ENCODE peak calls at places on chromosomes 5 and 9, in seven cellular contexts. K is transverse colon, F is sigmoid colon, U is K562, Q is H1, R is suprapubic skin, W is GM12878. Y is an unnamed sample.

GRCh38 chr5:98205691-98206461 is 567.6 kb upstream of the RGMB start:
- DNase-seq in K (no peak), F (no peak), U (no peak), Q (no peak), R (no peak), W (no peak), Y (no peak)

GRCh38 chr9:88230612-88231011 is 92.3 kb upstream of the SPATA31C2 start:
- DNase-seq in K (no peak), F (no peak), U (no peak), Q (no peak), R (no peak), W (no peak), Y (no peak)

GRCh38 chr9:68852941-68853340 is 147.9 kb downstream of the PIP5K1B start:
- DNase-seq in K (no peak), F (no peak), U (no peak), Q (no peak), R (no peak), W (no peak), Y (no peak)

GRCh38 chr5:72288923-72289322 is 31.1 kb downstream of the MRPS27 start:
- DNase-seq in K (no peak), F (no peak), U (no peak), Q (no peak), R (no peak), W (no peak), Y (no peak)

GRCh38 chr5:35324679-35325078 is 94.4 kb upstream of the PRLR start:
- DNase-seq in K (no peak), F (no peak), U (no peak), Q (no peak), R (no peak), W (no peak), Y (no peak)

GRCh38 chr9:116904165-116904564 is 217.1 kb downstream of the TRIM32 start:
- DNase-seq in K (no peak), F (no peak), U (no peak), Q (no peak), R (no peak), W (no peak), Y (no peak)

GRCh38 chr5:10590226-10591047 is 26.6 kb downstream of the ANKRD33B start:
- DNase-seq in K (no peak), F (no peak), U (peak), Q (peak), R (no peak), W (no peak), Y (peak)

GRCh38 chr5:1750469-1750868 is 49.2 kb downstream of the MRPL36 start:
- DNase-seq in K (no peak), F (peak), U (no peak), Q (peak), R (peak), W (no peak), Y (peak)

GRCh38 chr9:113853333-113853732 is 22.8 kb upstream of the ZNF618 start:
- DNase-seq in K (no peak), F (no peak), U (no peak), Q (no peak), R (no peak), W (no peak), Y (no peak)

GRCh38 chr9:135033487-135033886 is 54.0 kb upstream of the OLFM1 start:
- DNase-seq in K (no peak), F (peak), U (no peak), Q (no peak), R (no peak), W (no peak), Y (no peak)

GRCh38 chr5:180785794-180786221 is 16.8 kb downstream of the MGAT1 start:
- DNase-seq in K (no peak), F (no peak), U (no peak), Q (peak), R (no peak), W (no peak), Y (no peak)

GRCh38 chr5:33494476-33494875 is 53.7 kb downstream of the TARS1 start:
- DNase-seq in K (no peak), F (no peak), U (no peak), Q (no peak), R (no peak), W (no peak), Y (no peak)

GRCh38 chr5:27465140-27465539 is 426.8 kb upstream of the CDH9 start:
- DNase-seq in K (no peak), F (no peak), U (no peak), Q (no peak), R (no peak), W (no peak), Y (no peak)

GRCh38 chr5:34898258-34898895 is 16.9 kb downstream of the RAD1 start:
- DNase-seq in K (peak), F (peak), U (peak), Q (peak), R (no peak), W (no peak), Y (no peak)

GRCh38 chr9:101718176-101718575 is 20.3 kb downstream of the GRIN3A start:
- DNase-seq in K (no peak), F (no peak), U (no peak), Q (no peak), R (no peak), W (no peak), Y (no peak)

GRCh38 chr5:87347841-87348240 is 64.9 kb downstream of the CCNH start:
- DNase-seq in K (no peak), F (no peak), U (no peak), Q (no peak), R (no peak), W (no peak), Y (no peak)

GRCh38 chr9:134351777-134352176 is 25.5 kb downstream of the RXRA start:
- DNase-seq in K (no peak), F (no peak), U (no peak), Q (no peak), R (no peak), W (no peak), Y (no peak)

GRCh38 chr5:85334-85995 is 6.5 kb upstream of the PLEKHG4B start:
- DNase-seq in K (no peak), F (no peak), U (peak), Q (no peak), R (no peak), W (no peak), Y (peak)

GRCh38 chr5:110478899-110479298 is 247.6 kb downstream of the TMEM232 start:
- DNase-seq in K (no peak), F (no peak), U (no peak), Q (no peak), R (no peak), W (no peak), Y (no peak)

GRCh38 chr9:93028448-93029006 is 30.0 kb upstream of the SUSD3 start:
- DNase-seq in K (peak), F (no peak), U (no peak), Q (no peak), R (no peak), W (peak), Y (peak)

GRCh38 chr9:136048560-136049411 is 46.3 kb downstream of the NACC2 start:
- DNase-seq in K (no peak), F (peak), U (no peak), Q (no peak), R (no peak), W (no peak), Y (no peak)

GRCh38 chr5:172541764-172542120 is 87.4 kb upstream of the SH3PXD2B start:
- DNase-seq in K (no peak), F (peak), U (no peak), Q (peak), R (no peak), W (no peak), Y (no peak)

GRCh38 chr9:93121316-93122241 is 12.5 kb downstream of the NINJ1 start:
- DNase-seq in K (peak), F (peak), U (no peak), Q (no peak), R (peak), W (no peak), Y (no peak)

GRCh38 chr5:124264499-124264898 is 481.9 kb downstream of the ZNF608 start:
- DNase-seq in K (no peak), F (no peak), U (no peak), Q (no peak), R (no peak), W (no peak), Y (no peak)

GRCh38 chr5:179343902-179344300 is 1.4 kb downstream of the ADAMTS2 start:
- DNase-seq in K (peak), F (no peak), U (no peak), Q (peak), R (no peak), W (no peak), Y (peak)

GRCh38 chr5:151075698-151076331 is 5.0 kb downstream of the TNIP1 start:
- DNase-seq in K (peak), F (no peak), U (no peak), Q (no peak), R (no peak), W (no peak), Y (no peak)

GRCh38 chr5:159786901-159787691 is 129.2 kb upstream of the ADRA1B start:
- DNase-seq in K (peak), F (peak), U (no peak), Q (no peak), R (peak), W (no peak), Y (peak)

GRCh38 chr5:122429545-122430327 is 117.7 kb downstream of the SNCAIP start:
- DNase-seq in K (no peak), F (no peak), U (no peak), Q (no peak), R (no peak), W (no peak), Y (no peak)

GRCh38 chr5:8884029-8884428 is 661.8 kb downstream of the SEMA5A start:
- DNase-seq in K (no peak), F (no peak), U (no peak), Q (no peak), R (no peak), W (no peak), Y (no peak)

GRCh38 chr9:29555452-29555851 is 1982.2 kb upstream of the C9orf72 start:
- DNase-seq in K (no peak), F (no peak), U (no peak), Q (no peak), R (no peak), W (no peak), Y (no peak)

GRCh38 chr9:136886610-136887597 is 588 bp downstream of the TRAF2 start:
- DNase-seq in K (peak), F (no peak), U (peak), Q (peak), R (no peak), W (no peak), Y (peak)

GRCh38 chr5:6656680-6657079 is 23.4 kb downstream of the SRD5A1 start:
- DNase-seq in K (no peak), F (no peak), U (no peak), Q (no peak), R (no peak), W (no peak), Y (no peak)

GRCh38 chr9:132800038-132800648 is 77.9 kb downstream of the AK8 start:
- DNase-seq in K (peak), F (peak), U (peak), Q (peak), R (no peak), W (no peak), Y (peak)

DNA sequence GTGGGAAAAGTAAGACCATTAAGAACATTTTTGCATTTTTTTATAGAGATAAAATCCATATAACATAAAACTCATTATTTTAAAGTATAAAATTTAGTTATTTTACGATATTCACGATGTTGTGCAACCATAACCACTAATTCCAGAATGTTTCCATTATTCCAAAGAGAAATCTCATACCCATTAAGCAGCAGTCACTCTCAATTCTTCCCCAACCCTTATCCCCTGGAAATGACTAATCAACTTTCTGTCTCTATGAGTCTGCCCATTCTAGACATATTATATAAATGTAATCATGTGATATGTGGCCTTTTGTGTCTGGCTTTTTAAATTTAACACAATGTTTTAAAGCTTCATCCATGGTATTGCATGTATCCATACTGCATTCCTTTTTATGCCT is 115.6 kb upstream of the ADAMTSL1 start:
- DNase-seq in K (no peak), F (no peak), U (no peak), Q (no peak), R (no peak), W (no peak), Y (no peak)
- TF ChIP-seq POLR2A in K (no peak), F (no peak), U (no peak), Q (no peak), R (no peak), W (no peak), Y (no peak)

GRCh38 chr5:16549491-16550233 is 67.1 kb downstream of the RETREG1 start:
- DNase-seq in K (no peak), F (no peak), U (no peak), Q (no peak), R (no peak), W (no peak), Y (no peak)
- TF ChIP-seq POLR2AphosphoS5 in K (no peak), F (no peak), U (no peak), Q (no peak), R (no peak), W (no peak), Y (no peak)

DNA sequence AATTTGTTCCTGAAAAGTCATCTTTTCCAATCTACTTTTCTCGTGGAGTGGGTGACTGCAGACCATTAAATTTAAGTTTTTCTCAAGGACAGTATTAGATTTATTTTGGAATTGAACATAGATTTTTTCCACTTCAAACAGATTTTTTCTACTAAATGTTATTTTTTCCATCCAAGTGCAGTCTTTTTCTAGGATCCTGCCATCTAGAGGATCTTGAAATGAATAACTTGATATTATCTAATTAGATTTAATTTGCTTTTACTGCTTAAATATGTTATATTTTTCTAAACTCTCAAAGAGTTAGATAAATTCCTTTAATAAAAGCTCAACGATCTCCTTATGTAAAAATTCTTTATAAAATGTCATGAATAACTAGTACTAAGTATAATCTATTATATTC is 136.9 kb upstream of the PRR16 start:
- DNase-seq in K (no peak), F (no peak), U (no peak), Q (no peak), R (no peak), W (no peak), Y (no peak)
- TF ChIP-seq CTCF in K (no peak), F (no peak), U (no peak), Q (no peak), R (no peak), W (no peak), Y (no peak)

DNA sequence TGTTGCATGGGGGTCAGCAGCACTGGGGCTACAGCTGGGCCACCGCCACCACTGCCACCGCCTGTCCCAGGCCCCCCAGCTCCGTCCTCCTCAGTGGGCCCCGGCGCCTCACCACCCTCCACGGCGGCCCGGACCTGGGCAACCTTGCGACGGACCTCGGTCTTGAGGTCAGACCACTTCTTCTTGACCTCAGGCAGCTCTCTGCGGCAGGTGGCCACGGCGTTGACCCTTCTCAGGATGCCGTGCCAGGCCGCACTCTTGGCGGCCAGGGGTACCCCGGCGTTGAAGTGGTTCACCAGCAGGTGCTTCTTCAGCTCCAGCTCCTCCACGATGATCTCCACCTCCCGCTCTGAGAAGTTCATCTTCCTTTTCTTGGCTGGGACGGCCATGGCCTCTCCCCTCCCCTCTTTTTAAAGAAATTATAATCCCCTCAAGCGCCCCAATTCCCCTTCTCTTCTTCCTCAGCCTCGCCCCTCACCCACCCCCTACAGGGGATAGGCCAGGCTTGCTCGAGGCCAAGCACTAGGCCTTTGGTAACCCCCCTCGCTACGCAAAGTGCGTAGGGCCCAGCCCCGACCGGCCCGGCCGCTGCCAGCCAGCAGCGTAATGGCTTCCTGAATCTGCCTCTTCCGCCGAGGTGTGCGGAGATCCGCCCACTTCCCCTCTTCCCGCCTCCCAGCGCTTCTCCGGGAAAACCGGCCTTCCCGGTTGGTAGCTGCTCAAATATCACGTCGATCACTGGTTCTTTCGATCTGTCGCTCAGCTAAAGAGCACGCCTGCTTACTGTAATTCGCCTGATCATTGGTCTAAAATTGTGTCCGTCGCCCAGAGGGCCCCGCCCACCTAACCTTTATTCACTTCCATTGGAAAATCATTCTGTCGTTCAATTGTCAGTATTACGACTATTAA is at the start of gene NAIF1:
- DNase-seq in K (peak), F (peak), U (peak), Q (peak), R (peak), W (peak), Y (peak)
- TF ChIP-seq POLR2A in K (peak), F (peak), U (no peak), Q (no peak), R (no peak), W (no peak), Y (no peak)

DNA sequence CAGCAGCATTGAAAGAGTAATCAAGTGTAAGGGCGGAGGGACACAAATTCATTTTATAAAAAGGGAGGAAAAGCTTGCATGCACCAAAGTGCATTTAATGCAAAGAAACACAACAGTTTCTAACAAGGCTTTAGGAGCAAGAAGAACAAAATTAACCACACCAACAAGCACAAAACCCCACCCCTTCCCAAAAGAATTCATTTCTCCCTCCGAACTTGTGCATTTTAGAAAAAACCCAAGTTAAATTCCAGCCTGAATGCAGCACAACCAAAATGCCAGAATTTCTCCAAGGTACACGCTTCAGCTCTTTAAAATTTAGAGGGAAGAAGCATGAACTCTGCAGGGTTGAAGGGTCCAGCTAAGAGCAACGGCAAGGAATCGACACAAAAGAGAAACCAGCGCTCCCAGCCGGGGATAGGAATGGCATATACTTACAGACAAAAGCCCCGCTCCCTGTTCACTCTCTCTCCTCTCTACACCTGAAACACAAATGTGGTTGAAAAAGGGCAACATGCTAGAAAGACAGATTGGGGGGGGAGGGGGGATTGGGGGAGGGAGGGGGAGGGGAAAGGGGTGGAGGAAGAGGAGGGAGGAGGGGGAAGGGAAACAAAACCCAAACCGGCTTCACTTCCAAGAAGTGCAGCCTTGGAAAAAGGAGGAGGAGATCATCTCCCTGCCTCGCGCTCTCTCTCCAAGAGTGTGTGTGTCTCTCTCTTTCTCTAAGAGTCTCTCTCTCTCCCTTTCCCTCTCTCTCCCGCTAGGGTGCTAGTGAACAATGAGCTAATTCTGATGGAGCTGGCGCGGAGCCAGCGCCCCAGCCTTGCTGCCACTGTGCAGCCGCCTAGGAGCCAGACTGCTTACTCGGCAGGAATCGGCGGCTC is at the start of gene NREP:
- DNase-seq in K (peak), F (peak), U (peak), Q (peak), R (peak), W (peak), Y (peak)
- TF ChIP-seq POLR2AphosphoS5 in K (peak), F (peak), U (no peak), Q (peak), R (peak), W (peak), Y (peak)

DNA sequence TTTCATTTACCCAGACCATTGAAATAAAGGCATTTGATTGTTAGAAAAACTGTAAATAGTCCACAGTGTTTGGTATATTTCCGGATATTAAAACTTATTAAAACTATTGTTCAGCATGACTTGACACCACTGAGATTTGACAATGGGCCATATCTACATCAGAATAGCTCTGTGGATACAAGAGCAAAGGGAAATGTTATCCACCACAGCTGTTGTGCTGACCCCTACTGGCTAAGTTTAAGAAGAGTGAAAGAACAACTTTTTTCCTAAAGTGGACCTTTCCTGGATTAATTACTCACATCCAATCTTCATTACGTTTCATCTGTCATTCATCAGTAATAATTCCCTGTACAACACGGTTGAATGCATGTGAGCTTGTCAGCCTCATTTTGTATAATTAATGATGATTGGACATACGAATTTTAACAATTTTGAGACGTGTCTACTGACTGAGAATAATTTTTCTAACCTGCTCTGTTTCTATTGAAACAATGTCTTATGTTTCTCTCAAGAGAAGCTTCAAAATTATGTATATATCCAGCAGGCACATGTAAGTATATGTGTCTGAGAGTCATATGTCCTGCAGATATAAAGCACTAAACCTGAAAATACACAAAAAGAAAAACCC is 1952.5 kb downstream of the MAT2B start:
- DNase-seq in K (no peak), F (no peak), U (no peak), Q (no peak), R (no peak), W (no peak), Y (no peak)
- TF ChIP-seq CTCF in K (peak), F (no peak), U (no peak), Q (peak), R (no peak), W (peak), Y (peak)

GRCh38 chr5:81779125-81779934 is 28.4 kb upstream of the SSBP2 start:
- DNase-seq in K (peak), F (peak), U (no peak), Q (no peak), R (no peak), W (peak), Y (no peak)
- TF ChIP-seq POLR2A in K (no peak), F (no peak), U (no peak), Q (no peak), R (no peak), W (peak), Y (no peak)

GRCh38 chr5:93497101-93497500 is 83.9 kb downstream of the NR2F1-AS1 start:
- DNase-seq in K (no peak), F (no peak), U (no peak), Q (no peak), R (no peak), W (no peak), Y (no peak)
- TF ChIP-seq POLR2AphosphoS5 in K (no peak), F (no peak), U (no peak), Q (no peak), R (no peak), W (no peak), Y (no peak)

GRCh38 chr9:137960496-137960895 is 82.9 kb downstream of the CACNA1B start:
- DNase-seq in K (no peak), F (no peak), U (peak), Q (peak), R (no peak), W (no peak), Y (no peak)
- TF ChIP-seq CTCF in K (no peak), F (no peak), U (peak), Q (peak), R (no peak), W (no peak), Y (no peak)

Y was measured in upper lobe of left lung.